ENCODE peak calls at places on chromosomes 12 and 14, in ten cellular contexts. F, K, L, D, R, I, H, Z, V and M are unnamed samples.

GRCh38 chr14:106586098-106586704 is 1059.8 kb downstream of the TMEM121 start:
- DNase-seq in L (no peak), V (no peak), H (peak; percentile 10), D (no peak), I (peak; percentile 68), K (peak; percentile 6), R (no peak), Z (no peak), F (no peak), M (peak; percentile 79)

GRCh38 chr14:56217380-56218045 is 99.3 kb downstream of the PELI2 start:
- DNase-seq in D (no peak), F (no peak), Z (no peak), K (no peak), R (no peak), I (no peak), H (no peak), V (no peak), L (no peak), M (no peak)

GRCh38 chr12:57190037-57190436 is 26.6 kb upstream of the NXPH4 start:
- DNase-seq in D (no peak), H (no peak), F (no peak), Z (no peak), I (no peak), L (peak; percentile 47), K (no peak), R (peak; percentile 22), V (no peak), M (no peak)

GRCh38 chr14:94478420-94478819 is 2.4 kb upstream of the SERPINA9 start:
- DNase-seq in Z (no peak), R (no peak), L (no peak), F (no peak), D (no peak), V (no peak), H (no peak), I (no peak), K (no peak), M (no peak)

GRCh38 chr14:106874365-106874764 is 1348.0 kb downstream of the TMEM121 start:
- DNase-seq in V (no peak), F (no peak), K (no peak), H (no peak), L (no peak), D (no peak), R (no peak), I (no peak), Z (no peak), M (peak; percentile 62)

GRCh38 chr12:32545413-32545970 is 133.6 kb upstream of the DNM1L start:
- DNase-seq in L (peak; percentile 59), D (no peak), Z (no peak), F (no peak), H (no peak), K (peak; percentile 22), V (no peak), I (no peak), R (no peak), M (no peak)

GRCh38 chr14:78446807-78447206 is 276.6 kb downstream of the NRXN3 start:
- DNase-seq in F (no peak), I (no peak), Z (no peak), K (no peak), D (no peak), R (no peak), V (no peak), H (no peak), L (peak; percentile 7), M (peak; percentile 2)

GRCh38 chr14:61277232-61277631 is 3.9 kb downstream of the TMEM30B start:
- DNase-seq in L (peak; percentile 47), I (no peak), V (no peak), D (no peak), K (no peak), H (no peak), Z (no peak), R (no peak), F (no peak), M (no peak)

GRCh38 chr14:99357151-99357550 is 85.2 kb upstream of the BCL11B start:
- DNase-seq in Z (no peak), R (no peak), L (no peak), I (no peak), H (no peak), K (no peak), V (no peak), F (no peak), D (no peak), M (no peak)

GRCh38 chr14:37021406-37021805 is 151.0 kb downstream of the SLC25A21 start:
- DNase-seq in K (no peak), Z (no peak), R (no peak), V (no peak), F (no peak), L (no peak), H (no peak), I (no peak), D (no peak), M (no peak)

GRCh38 chr12:123972448-123973401 is at the start of the genes CCDC92 and ZNF664:
- DNase-seq in L (peak; percentile 93), I (peak; percentile 98), H (peak; percentile 95), V (peak; percentile 89), Z (peak; percentile 76), K (peak; percentile 53), R (peak; percentile 87), F (peak; percentile 100), D (peak; percentile 62), M (peak; percentile 94)

GRCh38 chr12:100951756-100952155 is 157.2 kb downstream of the ANO4 start:
- DNase-seq in L (no peak), I (no peak), R (no peak), F (peak; percentile 21), K (no peak), D (no peak), V (no peak), Z (no peak), H (no peak), M (no peak)

GRCh38 chr12:116319851-116320621 is 42.5 kb upstream of the MED13L start:
- DNase-seq in I (no peak), F (no peak), R (no peak), L (peak; percentile 83), K (no peak), D (no peak), Z (no peak), V (peak; percentile 33), H (no peak), M (no peak)

GRCh38 chr14:47442206-47442605 is 233.2 kb downstream of the MDGA2 start:
- DNase-seq in I (no peak), L (no peak), V (no peak), R (no peak), F (no peak), D (peak; percentile 81), H (peak; percentile 0), Z (no peak), K (peak; percentile 7), M (peak; percentile 1)

GRCh38 chr14:37870947-37871346 is 275.5 kb downstream of the TTC6 start:
- DNase-seq in R (no peak), V (no peak), F (peak; percentile 80), Z (no peak), I (no peak), K (no peak), H (no peak), D (no peak), L (no peak), M (no peak)

GRCh38 chr12:18932715-18933114 is 194.8 kb downstream of the CAPZA3 start:
- DNase-seq in V (no peak), R (no peak), H (no peak), D (peak; percentile 2), F (no peak), L (no peak), Z (no peak), K (no peak), I (no peak), M (no peak)

GRCh38 chr12:56258820-56259183 is 618 bp upstream of the ANKRD52 start:
- DNase-seq in Z (no peak), L (no peak), H (no peak), R (no peak), I (no peak), K (no peak), F (no peak), V (no peak), D (no peak), M (no peak)

GRCh38 chr12:87827638-87828264 is 201.4 kb downstream of the C12orf50 start:
- DNase-seq in H (no peak), K (no peak), I (no peak), L (peak; percentile 66), Z (no peak), D (no peak), F (no peak), R (no peak), V (no peak), M (no peak)